ENCODE peak calls at places on chromosome 22, in nine cellular contexts. C is neural crest cell; B is kidney tubule cell; O is psoas muscle; N is KBM-7; I is activated CD4-positive, CD25-positive, alpha-beta regulatory T cell treated with anti-CD3 and anti-CD28 coated beads, Interleukin-2, amount 50 U/mL, for 72 hours; F is adrenal gland; A is LoVo; G is stimulated activated CD4-positive, alpha-beta T cell treated with anti-CD3 and anti-CD28 coated beads, TNF-alpha, amount 100 ng/mL, for 4 hours. L is an unnamed sample.

GRCh38 chr22:50530280-50530856 is 556 bp upstream of the TYMP start:
- DNase-seq in F (peak; percentile 87), I (peak; percentile 79), B (peak; percentile 69), C (no peak), O (peak; percentile 92), G (no peak), A (peak; percentile 81), N (no peak), L (peak; percentile 70)

GRCh38 chr22:29689872-29690213 is 30.0 kb upstream of the CABP7 start:
- DNase-seq in G (peak; percentile 15), O (peak; percentile 82), B (peak; percentile 41), A (no peak), N (peak; percentile 55), I (no peak), F (peak; percentile 76), C (peak; percentile 73), L (peak; percentile 62)

GRCh38 chr22:43260346-43260745 is 73.4 kb upstream of the TTLL12 start:
- DNase-seq in I (no peak), O (no peak), C (no peak), N (no peak), G (no peak), B (no peak), F (no peak), A (no peak), L (no peak)

GRCh38 chr22:49298834-49299750 is 528.6 kb downstream of the BRD1 start:
- DNase-seq in I (peak; percentile 18), A (no peak), C (no peak), O (no peak), G (no peak), F (peak; percentile 8), B (no peak), N (no peak), L (no peak)

GRCh38 chr22:48688366-48688765 is 1139.3 kb downstream of the BRD1 start:
- DNase-seq in I (no peak), G (no peak), A (no peak), O (no peak), C (no peak), B (no peak), N (no peak), F (no peak), L (no peak)

GRCh38 chr22:50544746-50545253 is 899 bp upstream of the KLHDC7B start:
- DNase-seq in B (peak; percentile 50), A (peak; percentile 38), N (no peak), O (peak; percentile 52), C (no peak), G (no peak), I (peak; percentile 57), F (no peak), L (peak; percentile 47)

GRCh38 chr22:22552630-22553029 is 6.4 kb downstream of the PRAME start:
- DNase-seq in N (no peak), C (peak; percentile 10), B (no peak), O (no peak), A (no peak), F (no peak), I (no peak), G (no peak), L (peak; percentile 76)

GRCh38 chr22:36589856-36590255 is 60.9 kb upstream of the EIF3D start:
- DNase-seq in B (no peak), F (no peak), A (no peak), N (no peak), O (no peak), G (no peak), C (no peak), I (no peak), L (no peak)

GRCh38 chr22:19244600-19245352 is 46.7 kb downstream of the CLTCL1 start:
- DNase-seq in N (no peak), I (no peak), F (no peak), B (no peak), C (no peak), A (no peak), G (no peak), O (no peak), L (no peak)

GRCh38 chr22:19942886-19943664 is 1.5 kb upstream of the TXNRD2 start:
- DNase-seq in A (peak; percentile 29), G (no peak), I (no peak), F (peak; percentile 66), B (peak; percentile 84), O (no peak), C (no peak), N (peak; percentile 55), L (peak; percentile 77)

GRCh38 chr22:32760815-32761214 is 40.7 kb upstream of the TIMP3 start:
- DNase-seq in N (no peak), A (no peak), O (no peak), C (no peak), G (no peak), F (peak; percentile 29), I (no peak), B (no peak), L (no peak)

GRCh38 chr22:42624551-42625106 is 9.9 kb upstream of the POLDIP3 start:
- DNase-seq in B (no peak), N (no peak), O (no peak), F (no peak), C (no peak), A (no peak), G (no peak), I (no peak), L (no peak)

GRCh38 chr22:27667121-27667843 is 134.3 kb downstream of the MN1 start:
- DNase-seq in I (no peak), G (no peak), N (no peak), O (no peak), B (peak; percentile 1), F (no peak), A (no peak), C (peak; percentile 34), L (no peak)

GRCh38 chr22:48906177-48906835 is 921.4 kb downstream of the BRD1 start:
- DNase-seq in B (no peak), I (no peak), G (no peak), A (no peak), C (no peak), O (no peak), F (no peak), N (no peak), L (no peak)

GRCh38 chr22:46220921-46221320 is 29.2 kb downstream of the CDPF1 start:
- DNase-seq in C (no peak), G (no peak), B (no peak), N (no peak), O (no peak), A (no peak), I (no peak), F (no peak), L (no peak)

GRCh38 chr22:27400811-27401210 is 400.7 kb downstream of the MN1 start:
- DNase-seq in N (no peak), C (no peak), O (no peak), G (no peak), F (no peak), A (no peak), I (no peak), B (no peak), L (no peak)

GRCh38 chr22:23537421-23537820 is 42.7 kb downstream of the IGLL1 start:
- DNase-seq in F (no peak), B (no peak), A (no peak), O (peak; percentile 27), I (no peak), C (no peak), N (peak; percentile 25), G (no peak), L (no peak)

GRCh38 chr22:32473388-32473952 is 1.1 kb upstream of the FBXO7 start:
- DNase-seq in A (peak; percentile 48), C (peak; percentile 25), O (no peak), I (no peak), F (peak; percentile 37), B (peak; percentile 70), N (peak; percentile 91), G (no peak), L (peak; percentile 90)

GRCh38 chr22:39253427-39254070 is 8.8 kb upstream of the PDGFB start:
- DNase-seq in N (no peak), G (no peak), A (peak; percentile 78), I (no peak), F (peak; percentile 81), B (peak; percentile 94), O (peak; percentile 87), C (no peak), L (peak; percentile 51)

GRCh38 chr22:19039796-19040580 is 82.2 kb downstream of the DGCR2 start:
- DNase-seq in N (no peak), C (no peak), G (no peak), A (no peak), F (no peak), I (peak; percentile 21), O (peak; percentile 40), B (no peak), L (no peak)

GRCh38 chr22:48357196-48357595 is 1470.5 kb downstream of the BRD1 start:
- DNase-seq in A (no peak), N (no peak), B (no peak), I (no peak), G (no peak), F (no peak), C (no peak), O (peak; percentile 19), L (no peak)

GRCh38 chr22:29475550-29475949 is 4.5 kb upstream of the NEFH start:
- DNase-seq in N (no peak), F (no peak), O (no peak), A (no peak), C (no peak), G (no peak), I (no peak), B (no peak), L (no peak)

GRCh38 chr22:49983148-49984042 is 22.8 kb downstream of the PIM3 start:
- DNase-seq in G (no peak), N (no peak), F (no peak), O (peak; percentile 61), I (peak; percentile 49), A (no peak), C (no peak), B (no peak), L (no peak)

GRCh38 chr22:50529416-50530279 is at the start of gene TYMP:
- DNase-seq in I (peak; percentile 84), A (peak; percentile 65), N (no peak), G (peak; percentile 51), B (peak; percentile 61), C (no peak), O (peak; percentile 88), F (peak; percentile 75), L (no peak)

GRCh38 chr22:46088541-46089311 is 61.6 kb upstream of the PPARA start:
- DNase-seq in O (peak; percentile 88), C (no peak), N (no peak), G (no peak), A (no peak), F (peak; percentile 77), B (peak; percentile 86), I (no peak), L (no peak)

GRCh38 chr22:44702479-44703219 is 645 bp downstream of the PRR5 start:
- DNase-seq in A (no peak), G (no peak), O (no peak), F (no peak), I (no peak), C (peak; percentile 18), B (peak; percentile 41), N (peak; percentile 57), L (no peak)

GRCh38 chr22:44583076-44583760 is 85.2 kb upstream of the RTL6 start:
- DNase-seq in F (no peak), O (peak; percentile 13), G (no peak), C (no peak), B (no peak), A (no peak), I (no peak), N (no peak), L (no peak)

GRCh38 chr22:23685205-23685784 is 5.5 kb upstream of the RGL4 start:
- DNase-seq in C (no peak), B (peak; percentile 32), G (no peak), A (no peak), I (peak; percentile 7), N (no peak), F (no peak), O (peak; percentile 79), L (no peak)

GRCh38 chr22:32528316-32528715 is 53.7 kb downstream of the FBXO7 start:
- DNase-seq in B (no peak), N (no peak), G (no peak), F (no peak), C (peak; percentile 30), A (no peak), I (no peak), O (no peak), L (no peak)

GRCh38 chr22:41021655-41022454 is 70.5 kb upstream of the EP300 start:
- DNase-seq in N (peak; percentile 69), O (peak; percentile 88), F (peak; percentile 78), G (peak; percentile 10), A (peak; percentile 74), I (peak; percentile 71), C (peak; percentile 59), B (peak; percentile 67), L (peak; percentile 76)

GRCh38 chr22:44214764-44215163 is 34.0 kb downstream of the PARVG start:
- DNase-seq in C (no peak), F (no peak), I (no peak), O (no peak), A (no peak), G (no peak), B (no peak), N (no peak), L (no peak)